ENCODE peak calls at places on chromosomes 3 and 15, in six cellular contexts. S is pancreas; L is gastrocnemius medialis; Z is A549; F is psoas muscle; J is CD8-positive, alpha-beta memory T cell. Y is an unnamed sample.

GRCh38 chr3:52237659-52238172 is 1.2 kb downstream of the TWF2 start:
- DNase-seq in S (peak; percentile 82), L (peak; percentile 87), Z (peak; percentile 92), F (peak; percentile 97), J (no peak), Y (peak; percentile 83)

GRCh38 chr3:54731697-54732445 is 196.0 kb downstream of the LRTM1 start:
- DNase-seq in S (no peak), L (no peak), Z (no peak), F (no peak), J (no peak), Y (no peak)

GRCh38 chr3:59812188-59812587 is 762.4 kb upstream of the CFAP20DC start:
- DNase-seq in S (no peak), L (no peak), Z (no peak), F (no peak), J (no peak), Y (no peak)

GRCh38 chr3:152185941-152186630 is 82.6 kb upstream of the MBNL1 start:
- DNase-seq in S (no peak), L (no peak), Z (no peak), F (no peak), J (no peak), Y (no peak)

GRCh38 chr3:177835917-177836316 is 638.6 kb upstream of the TBL1XR1 start:
- DNase-seq in S (no peak), L (no peak), Z (no peak), F (no peak), J (no peak), Y (peak; percentile 66)

GRCh38 chr3:183514048-183514447 is 41.5 kb downstream of the KLHL6 start:
- DNase-seq in S (no peak), L (no peak), Z (no peak), F (no peak), J (no peak), Y (no peak)

GRCh38 chr3:133881492-133881891 is 14.2 kb downstream of the RAB6B start:
- DNase-seq in S (no peak), L (no peak), Z (no peak), F (no peak), J (no peak), Y (no peak)

GRCh38 chr15:48880070-48880634 is 2.2 kb downstream of the EID1 start:
- DNase-seq in S (no peak), L (no peak), Z (no peak), F (no peak), J (no peak), Y (no peak)

GRCh38 chr15:93018574-93018973 is 70.4 kb downstream of the RGMA start:
- DNase-seq in S (no peak), L (no peak), Z (no peak), F (no peak), J (no peak), Y (no peak)

GRCh38 chr3:141091416-141091815 is 40.3 kb downstream of the SPSB4 start:
- DNase-seq in S (no peak), L (no peak), Z (no peak), F (no peak), J (no peak), Y (no peak)

GRCh38 chr15:51093865-51094605 is 671 bp downstream of the TNFAIP8L3 start:
- DNase-seq in S (peak; percentile 71), L (no peak), Z (peak; percentile 46), F (peak; percentile 58), J (no peak), Y (no peak)

GRCh38 chr15:76433798-76434400 is 97.3 kb downstream of the ISL2 start:
- DNase-seq in S (no peak), L (no peak), Z (no peak), F (no peak), J (no peak), Y (peak; percentile 22)

GRCh38 chr15:38147246-38147645 is 105.4 kb upstream of the SPRED1 start:
- DNase-seq in S (no peak), L (no peak), Z (no peak), F (no peak), J (no peak), Y (no peak)

GRCh38 chr15:31434418-31435255 is 108.0 kb downstream of the KLF13 start:
- DNase-seq in S (no peak), L (no peak), Z (no peak), F (peak; percentile 70), J (peak; percentile 84), Y (peak; percentile 94)

GRCh38 chr3:108396336-108396735 is 100.0 kb downstream of the HHLA2 start:
- DNase-seq in S (no peak), L (no peak), Z (no peak), F (no peak), J (no peak), Y (no peak)

GRCh38 chr3:112395166-112395894 is 62.4 kb downstream of the CD200 start:
- DNase-seq in S (no peak), L (no peak), Z (no peak), F (no peak), J (no peak), Y (no peak)

GRCh38 chr3:196292281-196292923 is 4.9 kb upstream of the PCYT1A start:
- DNase-seq in S (no peak), L (no peak), Z (no peak), F (no peak), J (no peak), Y (no peak)

GRCh38 chr3:141278196-141279073 is 46.8 kb downstream of the PXYLP1 start:
- DNase-seq in S (no peak), L (no peak), Z (no peak), F (no peak), J (no peak), Y (no peak)

GRCh38 chr15:53072077-53072476 is 281.9 kb upstream of the ONECUT1 start:
- DNase-seq in S (peak; percentile 76), L (no peak), Z (peak; percentile 65), F (no peak), J (no peak), Y (peak; percentile 18)

GRCh38 chr3:150870406-150870805 is 34.8 kb downstream of the MINDY4B start:
- DNase-seq in S (no peak), L (no peak), Z (no peak), F (no peak), J (no peak), Y (no peak)

GRCh38 chr15:65171428-65171827 is 13.7 kb downstream of the CLPX start:
- DNase-seq in S (no peak), L (no peak), Z (no peak), F (no peak), J (no peak), Y (no peak)

GRCh38 chr15:72285402-72285801 is 13.0 kb upstream of the PARP6 start:
- DNase-seq in S (no peak), L (no peak), Z (peak; percentile 36), F (no peak), J (no peak), Y (no peak)

GRCh38 chr3:11690863-11691833 is 47.4 kb upstream of the VGLL4 start:
- DNase-seq in S (no peak), L (no peak), Z (no peak), F (no peak), J (no peak), Y (no peak)

GRCh38 chr15:95679847-95680582 is 650.5 kb upstream of the NR2F2 start:
- DNase-seq in S (no peak), L (no peak), Z (no peak), F (no peak), J (no peak), Y (no peak)
- H3K9me3 ChIP-seq in S (no peaks in the 10 kb centered on the region), L (no peaks in the 10 kb centered on the region), Z (no peaks in the 10 kb centered on the region), F (no peaks in the 10 kb centered on the region), J (no peaks in the 10 kb centered on the region), Y (no peaks in the 10 kb centered on the region)

DNA sequence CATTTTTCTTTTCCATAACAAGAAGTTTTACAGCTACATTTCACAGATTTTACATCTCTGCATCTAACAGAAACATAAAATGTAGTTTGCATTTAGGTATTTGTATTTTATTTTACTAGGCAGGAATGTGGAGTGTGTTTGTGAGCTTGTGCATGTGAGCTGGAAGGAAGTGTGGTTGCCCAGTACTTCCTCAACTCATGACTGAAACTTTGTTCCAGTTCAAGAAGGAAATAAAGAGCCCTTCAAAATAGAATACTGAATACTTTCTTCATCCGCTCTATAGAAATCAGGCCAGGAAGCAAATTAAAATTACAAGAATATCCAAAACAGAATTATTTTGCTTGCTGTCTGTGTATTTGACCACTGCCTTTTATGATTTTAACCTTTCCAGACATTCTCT is 81.3 kb downstream of the CHL1 start:
- DNase-seq in S (no peak), L (no peak), Z (no peak), F (no peak), J (no peak), Y (no peak)
- H3K9me3 ChIP-seq in S (no peaks in the 10 kb centered on the region), L (no peaks in the 10 kb centered on the region), Z (no peaks in the 10 kb centered on the region), F (no peaks in the 10 kb centered on the region), J (no peaks in the 10 kb centered on the region), Y (peaks cover 7% of the 10 kb centered on the region)

GRCh38 chr3:75737831-75738493 is 47.4 kb downstream of the ZNF717 start:
- DNase-seq in S (no peak), L (no peak), Z (no peak), F (no peak), J (no peak), Y (no peak)
- H3K9me3 ChIP-seq in S (peaks cover 32% of the 10 kb centered on the region), L (peaks cover 3% of the 10 kb centered on the region), Z (peaks cover 42% of the 10 kb centered on the region), F (peaks cover 74% of the 10 kb centered on the region), J (peaks cover 62% of the 10 kb centered on the region), Y (no peaks in the 10 kb centered on the region)

GRCh38 chr15:26472661-26473060 is 300.2 kb downstream of the GABRB3 start:
- DNase-seq in S (no peak), L (no peak), Z (no peak), F (no peak), J (no peak), Y (no peak)
- H3K9me3 ChIP-seq in S (no peaks in the 10 kb centered on the region), L (no peaks in the 10 kb centered on the region), Z (peaks cover 10% of the 10 kb centered on the region), F (no peaks in the 10 kb centered on the region), J (peaks cover 3% of the 10 kb centered on the region), Y (peaks cover 6% of the 10 kb centered on the region)

DNA sequence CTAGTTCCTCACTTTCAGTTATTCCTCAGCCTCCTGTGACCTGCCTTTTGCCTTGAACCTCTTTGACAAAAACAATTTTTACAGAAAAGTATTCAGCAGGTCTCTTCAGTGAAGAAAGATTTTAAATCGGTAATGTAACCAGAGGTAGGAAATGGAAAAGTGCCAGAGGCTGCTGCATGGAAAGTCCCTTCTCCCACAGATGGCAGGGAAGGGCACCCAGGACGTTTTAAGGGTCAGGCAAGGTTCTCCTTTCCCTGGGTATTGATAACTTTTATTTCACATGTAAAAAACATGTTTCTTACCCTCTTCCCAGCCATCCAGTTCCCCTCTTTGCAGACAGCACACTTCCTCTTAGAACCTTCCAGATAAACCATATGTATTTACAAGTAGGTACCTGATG is 185.6 kb downstream of the OR4M2 start:
- DNase-seq in S (no peak), L (no peak), Z (no peak), F (no peak), J (no peak), Y (no peak)
- H3K9me3 ChIP-seq in S (no peaks in the 10 kb centered on the region), L (no peaks in the 10 kb centered on the region), Z (peaks cover 3% of the 10 kb centered on the region), F (no peaks in the 10 kb centered on the region), J (no peaks in the 10 kb centered on the region), Y (no peaks in the 10 kb centered on the region)

GRCh38 chr15:25061808-25062550 is 107.2 kb downstream of the SNRPN start:
- DNase-seq in S (no peak), L (peak; percentile 0), Z (no peak), F (no peak), J (no peak), Y (peak; percentile 12)
- H3K9me3 ChIP-seq in S (peaks cover 64% of the 10 kb centered on the region), L (peaks cover 21% of the 10 kb centered on the region), Z (peaks cover 73% of the 10 kb centered on the region), F (peaks cover 98% of the 10 kb centered on the region), J (peaks cover 100% of the 10 kb centered on the region), Y (peaks cover 69% of the 10 kb centered on the region)